ENCODE peak calls at places on chromosomes 5 and 9, in six cellular contexts. One of them, this sample, is unnamed.

GRCh38 chr9:89138463-89139390 is 39.9 kb downstream of the SHC3 start:
- DNase-seq in globus pallidus: no peak
- DNase-seq in left colon: no peak
- DNase-seq in stimulated activated CD8-positive, alpha-beta memory T cell treated with anti-CD3 and anti-CD28 coated beads, Interleukin-12 subunit alpha, Interleukin-12 subunit beta, amount 100 ng/mL, for 1 hour: no peak
- DNase-seq in activated T-cell treated with anti-CD3 and anti-CD28 coated beads for 48 hours: no peak
- DNase-seq in nephron progenitor cell: no peak
- DNase-seq in this sample: peak

GRCh38 chr5:71703941-71704340 is 15.1 kb upstream of the CARTPT start:
- DNase-seq in globus pallidus: no peak
- DNase-seq in left colon: no peak
- DNase-seq in stimulated activated CD8-positive, alpha-beta memory T cell treated with anti-CD3 and anti-CD28 coated beads, Interleukin-12 subunit alpha, Interleukin-12 subunit beta, amount 100 ng/mL, for 1 hour: no peak
- DNase-seq in activated T-cell treated with anti-CD3 and anti-CD28 coated beads for 48 hours: no peak
- DNase-seq in nephron progenitor cell: peak
- DNase-seq in this sample: no peak

GRCh38 chr9:126522957-126523356 is 90.8 kb upstream of the LMX1B start:
- DNase-seq in globus pallidus: no peak
- DNase-seq in left colon: no peak
- DNase-seq in stimulated activated CD8-positive, alpha-beta memory T cell treated with anti-CD3 and anti-CD28 coated beads, Interleukin-12 subunit alpha, Interleukin-12 subunit beta, amount 100 ng/mL, for 1 hour: no peak
- DNase-seq in activated T-cell treated with anti-CD3 and anti-CD28 coated beads for 48 hours: no peak
- DNase-seq in nephron progenitor cell: no peak
- DNase-seq in this sample: no peak

GRCh38 chr9:32128546-32128945 is 255.9 kb upstream of the ACO1 start:
- DNase-seq in globus pallidus: no peak
- DNase-seq in left colon: no peak
- DNase-seq in stimulated activated CD8-positive, alpha-beta memory T cell treated with anti-CD3 and anti-CD28 coated beads, Interleukin-12 subunit alpha, Interleukin-12 subunit beta, amount 100 ng/mL, for 1 hour: no peak
- DNase-seq in activated T-cell treated with anti-CD3 and anti-CD28 coated beads for 48 hours: no peak
- DNase-seq in nephron progenitor cell: peak
- DNase-seq in this sample: no peak

GRCh38 chr9:61665829-61666228 is 476.0 kb downstream of the SPATA31A7 start:
- DNase-seq in globus pallidus: no peak
- DNase-seq in left colon: peak
- DNase-seq in stimulated activated CD8-positive, alpha-beta memory T cell treated with anti-CD3 and anti-CD28 coated beads, Interleukin-12 subunit alpha, Interleukin-12 subunit beta, amount 100 ng/mL, for 1 hour: no peak
- DNase-seq in activated T-cell treated with anti-CD3 and anti-CD28 coated beads for 48 hours: no peak
- DNase-seq in nephron progenitor cell: no peak
- DNase-seq in this sample: peak

GRCh38 chr5:98299435-98299834 is 474.0 kb upstream of the RGMB start:
- DNase-seq in globus pallidus: no peak
- DNase-seq in left colon: no peak
- DNase-seq in stimulated activated CD8-positive, alpha-beta memory T cell treated with anti-CD3 and anti-CD28 coated beads, Interleukin-12 subunit alpha, Interleukin-12 subunit beta, amount 100 ng/mL, for 1 hour: no peak
- DNase-seq in activated T-cell treated with anti-CD3 and anti-CD28 coated beads for 48 hours: no peak
- DNase-seq in nephron progenitor cell: no peak
- DNase-seq in this sample: no peak

GRCh38 chr9:137545123-137545522 is 5.1 kb downstream of the PNPLA7 start:
- DNase-seq in globus pallidus: no peak
- DNase-seq in left colon: no peak
- DNase-seq in stimulated activated CD8-positive, alpha-beta memory T cell treated with anti-CD3 and anti-CD28 coated beads, Interleukin-12 subunit alpha, Interleukin-12 subunit beta, amount 100 ng/mL, for 1 hour: no peak
- DNase-seq in activated T-cell treated with anti-CD3 and anti-CD28 coated beads for 48 hours: no peak
- DNase-seq in nephron progenitor cell: no peak
- DNase-seq in this sample: no peak

GRCh38 chr5:76473676-76474075 is 70.6 kb downstream of the IQGAP2 start:
- DNase-seq in globus pallidus: no peak
- DNase-seq in left colon: no peak
- DNase-seq in stimulated activated CD8-positive, alpha-beta memory T cell treated with anti-CD3 and anti-CD28 coated beads, Interleukin-12 subunit alpha, Interleukin-12 subunit beta, amount 100 ng/mL, for 1 hour: peak
- DNase-seq in activated T-cell treated with anti-CD3 and anti-CD28 coated beads for 48 hours: peak
- DNase-seq in nephron progenitor cell: no peak
- DNase-seq in this sample: no peak

GRCh38 chr9:92736816-92737606 is 27.6 kb downstream of the BICD2 start:
- DNase-seq in globus pallidus: no peak
- DNase-seq in left colon: no peak
- DNase-seq in stimulated activated CD8-positive, alpha-beta memory T cell treated with anti-CD3 and anti-CD28 coated beads, Interleukin-12 subunit alpha, Interleukin-12 subunit beta, amount 100 ng/mL, for 1 hour: no peak
- DNase-seq in activated T-cell treated with anti-CD3 and anti-CD28 coated beads for 48 hours: no peak
- DNase-seq in nephron progenitor cell: no peak
- DNase-seq in this sample: no peak

GRCh38 chr9:109817846-109818472 is 38.0 kb downstream of the PALM2AKAP2 start:
- DNase-seq in globus pallidus: peak
- DNase-seq in left colon: peak
- DNase-seq in stimulated activated CD8-positive, alpha-beta memory T cell treated with anti-CD3 and anti-CD28 coated beads, Interleukin-12 subunit alpha, Interleukin-12 subunit beta, amount 100 ng/mL, for 1 hour: no peak
- DNase-seq in activated T-cell treated with anti-CD3 and anti-CD28 coated beads for 48 hours: peak
- DNase-seq in nephron progenitor cell: peak
- DNase-seq in this sample: peak

GRCh38 chr5:35538198-35538931 is 79.3 kb upstream of the SPEF2 start:
- DNase-seq in globus pallidus: no peak
- DNase-seq in left colon: no peak
- DNase-seq in stimulated activated CD8-positive, alpha-beta memory T cell treated with anti-CD3 and anti-CD28 coated beads, Interleukin-12 subunit alpha, Interleukin-12 subunit beta, amount 100 ng/mL, for 1 hour: no peak
- DNase-seq in activated T-cell treated with anti-CD3 and anti-CD28 coated beads for 48 hours: no peak
- DNase-seq in nephron progenitor cell: no peak
- DNase-seq in this sample: no peak

GRCh38 chr5:84303315-84303714 is 81.4 kb downstream of the EDIL3 start:
- DNase-seq in globus pallidus: no peak
- DNase-seq in left colon: no peak
- DNase-seq in stimulated activated CD8-positive, alpha-beta memory T cell treated with anti-CD3 and anti-CD28 coated beads, Interleukin-12 subunit alpha, Interleukin-12 subunit beta, amount 100 ng/mL, for 1 hour: no peak
- DNase-seq in activated T-cell treated with anti-CD3 and anti-CD28 coated beads for 48 hours: no peak
- DNase-seq in nephron progenitor cell: no peak
- DNase-seq in this sample: no peak

GRCh38 chr5:169569513-169569912 is 14.1 kb upstream of the SPDL1 start:
- DNase-seq in globus pallidus: no peak
- DNase-seq in left colon: no peak
- DNase-seq in stimulated activated CD8-positive, alpha-beta memory T cell treated with anti-CD3 and anti-CD28 coated beads, Interleukin-12 subunit alpha, Interleukin-12 subunit beta, amount 100 ng/mL, for 1 hour: no peak
- DNase-seq in activated T-cell treated with anti-CD3 and anti-CD28 coated beads for 48 hours: no peak
- DNase-seq in nephron progenitor cell: no peak
- DNase-seq in this sample: no peak

GRCh38 chr5:78594946-78595921 is 53.3 kb downstream of the LHFPL2 start:
- DNase-seq in globus pallidus: no peak
- DNase-seq in left colon: peak
- DNase-seq in stimulated activated CD8-positive, alpha-beta memory T cell treated with anti-CD3 and anti-CD28 coated beads, Interleukin-12 subunit alpha, Interleukin-12 subunit beta, amount 100 ng/mL, for 1 hour: no peak
- DNase-seq in activated T-cell treated with anti-CD3 and anti-CD28 coated beads for 48 hours: no peak
- DNase-seq in nephron progenitor cell: no peak
- DNase-seq in this sample: peak

GRCh38 chr5:1753490-1753889 is 46.1 kb downstream of the MRPL36 start:
- DNase-seq in globus pallidus: no peak
- DNase-seq in left colon: no peak
- DNase-seq in stimulated activated CD8-positive, alpha-beta memory T cell treated with anti-CD3 and anti-CD28 coated beads, Interleukin-12 subunit alpha, Interleukin-12 subunit beta, amount 100 ng/mL, for 1 hour: no peak
- DNase-seq in activated T-cell treated with anti-CD3 and anti-CD28 coated beads for 48 hours: no peak
- DNase-seq in nephron progenitor cell: no peak
- DNase-seq in this sample: no peak

GRCh38 chr5:173643964-173644363 is 27.5 kb upstream of the BOD1 start:
- DNase-seq in globus pallidus: peak
- DNase-seq in left colon: no peak
- DNase-seq in stimulated activated CD8-positive, alpha-beta memory T cell treated with anti-CD3 and anti-CD28 coated beads, Interleukin-12 subunit alpha, Interleukin-12 subunit beta, amount 100 ng/mL, for 1 hour: no peak
- DNase-seq in activated T-cell treated with anti-CD3 and anti-CD28 coated beads for 48 hours: no peak
- DNase-seq in nephron progenitor cell: peak
- DNase-seq in this sample: no peak

GRCh38 chr5:113118298-113118697 is 141.7 kb downstream of the DCP2 start:
- DNase-seq in globus pallidus: no peak
- DNase-seq in left colon: no peak
- DNase-seq in stimulated activated CD8-positive, alpha-beta memory T cell treated with anti-CD3 and anti-CD28 coated beads, Interleukin-12 subunit alpha, Interleukin-12 subunit beta, amount 100 ng/mL, for 1 hour: no peak
- DNase-seq in activated T-cell treated with anti-CD3 and anti-CD28 coated beads for 48 hours: no peak
- DNase-seq in nephron progenitor cell: no peak
- DNase-seq in this sample: no peak

GRCh38 chr5:140175367-140176027 is 509 bp downstream of the CYSTM1 start:
- DNase-seq in globus pallidus: peak
- DNase-seq in left colon: peak
- DNase-seq in stimulated activated CD8-positive, alpha-beta memory T cell treated with anti-CD3 and anti-CD28 coated beads, Interleukin-12 subunit alpha, Interleukin-12 subunit beta, amount 100 ng/mL, for 1 hour: peak
- DNase-seq in activated T-cell treated with anti-CD3 and anti-CD28 coated beads for 48 hours: peak
- DNase-seq in nephron progenitor cell: peak
- DNase-seq in this sample: peak

This sample was measured in uterus.